ENCODE peak calls at places on chromosomes 1 and 21, in five cellular contexts. U is body of pancreas, F is heart right ventricle, R is kidney, Z is brain microvascular endothelial cell. A is an unnamed sample.

GRCh38 chr1:154809436-154810413 is 60.4 kb downstream of the KCNN3 start:
- DNase-seq in R (no peak), Z (peak), U (no peak), F (no peak), A (no peak)

GRCh38 chr1:54390655-54391054 is 15.5 kb downstream of the SSBP3 start:
- DNase-seq in F (peak), U (no peak), Z (no peak), R (no peak), A (no peak)

GRCh38 chr1:212293579-212293978 is 8.4 kb downstream of the PPP2R5A start:
- DNase-seq in U (no peak), Z (no peak), F (no peak), R (no peak), A (no peak)

GRCh38 chr1:218171302-218171893 is 113.7 kb upstream of the RRP15 start:
- DNase-seq in F (no peak), Z (no peak), R (no peak), U (no peak), A (peak)

GRCh38 chr1:1347663-1348419 is 1.4 kb downstream of the DVL1 start:
- DNase-seq in Z (no peak), F (no peak), R (peak), U (peak), A (peak)

GRCh38 chr1:226579781-226580323 is 31.3 kb downstream of the STUM start:
- DNase-seq in Z (no peak), U (no peak), R (peak), F (no peak), A (no peak)

GRCh38 chr1:20223659-20224058 is 37.3 kb upstream of the PLA2G2C start:
- DNase-seq in Z (no peak), R (no peak), F (no peak), U (no peak), A (no peak)

GRCh38 chr1:8361198-8361849 is 43.4 kb downstream of the SLC45A1 start:
- DNase-seq in F (no peak), U (no peak), R (no peak), Z (no peak), A (no peak)

GRCh38 chr1:30905403-30905802 is 3.2 kb downstream of the SDC3 start:
- DNase-seq in Z (no peak), F (no peak), R (no peak), U (no peak), A (no peak)

GRCh38 chr1:938088-938683 is 14.5 kb downstream of the SAMD11 start:
- DNase-seq in F (no peak), U (peak), Z (no peak), R (no peak), A (no peak)

GRCh38 chr1:228278432-228278941 is 70.6 kb downstream of the OBSCN start:
- DNase-seq in U (no peak), F (peak), R (peak), Z (no peak), A (no peak)

GRCh38 chr1:166971252-166971651 is 4.1 kb downstream of the ILDR2 start:
- DNase-seq in U (no peak), R (no peak), Z (no peak), F (no peak), A (no peak)

GRCh38 chr1:205505791-205506190 is 1.3 kb downstream of the CDK18 start:
- DNase-seq in R (peak), U (peak), F (peak), Z (no peak), A (peak)

GRCh38 chr1:110008971-110009565 is 24.5 kb downstream of the AHCYL1 start:
- DNase-seq in F (no peak), R (no peak), Z (no peak), U (no peak), A (no peak)

GRCh38 chr1:46533179-46533864 is 18.1 kb downstream of the KNCN start:
- DNase-seq in R (peak), Z (no peak), U (peak), F (peak), A (no peak)

GRCh38 chr1:92736395-92736794 is 48.5 kb downstream of the EVI5 start:
- DNase-seq in Z (no peak), U (no peak), R (no peak), F (no peak), A (peak)

GRCh38 chr1:112698366-112699310 is 8.3 kb downstream of the RHOC start:
- DNase-seq in U (peak), R (peak), Z (no peak), F (peak), A (peak)

GRCh38 chr1:88729297-88729696 is 45.2 kb downstream of the PKN2 start:
- DNase-seq in Z (no peak), F (no peak), R (no peak), U (no peak), A (no peak)

GRCh38 chr1:54766726-54767125 is 2.4 kb upstream of the PARS2 start:
- DNase-seq in U (no peak), F (no peak), Z (no peak), R (no peak), A (no peak)

GRCh38 chr1:16181887-16182719 is 26.2 kb upstream of the EPHA2 start:
- DNase-seq in Z (peak), F (peak), U (peak), R (peak), A (no peak)

GRCh38 chr1:169836198-169836597 is 41.5 kb upstream of the METTL18 start:
- DNase-seq in R (no peak), U (no peak), Z (no peak), F (no peak), A (no peak)

DNA sequence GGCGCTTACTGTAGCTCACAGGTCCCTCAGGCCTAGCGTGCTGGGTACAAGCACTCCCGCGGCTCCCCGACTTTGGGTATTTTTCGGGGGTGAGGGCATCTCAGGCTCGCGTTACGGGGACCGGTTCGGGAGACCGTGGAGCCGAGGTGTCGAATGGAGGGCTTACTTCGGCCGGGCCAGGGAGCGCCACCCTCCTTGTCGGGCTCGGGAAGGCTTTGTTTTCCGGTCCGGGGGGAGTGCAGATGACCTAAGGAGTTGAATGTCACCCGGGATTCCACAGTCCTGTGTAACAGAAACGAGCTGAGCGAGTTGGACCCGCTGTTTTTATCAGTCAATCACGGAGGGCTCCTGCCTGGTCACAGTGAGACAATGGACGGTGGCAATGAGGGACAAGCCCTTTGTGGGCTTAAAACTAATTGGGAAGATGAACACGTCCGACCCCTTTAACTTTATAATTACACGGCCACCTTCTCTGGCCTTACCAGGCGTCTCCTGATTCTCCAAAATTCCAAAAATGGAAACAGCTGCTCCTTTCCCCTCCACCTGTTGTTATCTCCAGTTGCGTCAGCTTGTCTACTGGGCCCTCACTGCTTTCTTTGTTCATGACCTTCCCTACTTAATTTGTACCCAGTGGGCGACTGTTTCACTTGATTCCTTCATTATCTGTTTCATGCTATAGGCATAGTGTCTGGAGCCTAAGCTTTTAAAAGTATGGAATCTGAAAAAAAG is 912 bp upstream of the TRIM45 start:
- DNase-seq in F (no peak), Z (no peak), R (no peak), U (no peak), A (no peak)
- H3K4me3 ChIP-seq in F (peak), Z (peak), R (peak), U (no peak), A (no peak)

DNA sequence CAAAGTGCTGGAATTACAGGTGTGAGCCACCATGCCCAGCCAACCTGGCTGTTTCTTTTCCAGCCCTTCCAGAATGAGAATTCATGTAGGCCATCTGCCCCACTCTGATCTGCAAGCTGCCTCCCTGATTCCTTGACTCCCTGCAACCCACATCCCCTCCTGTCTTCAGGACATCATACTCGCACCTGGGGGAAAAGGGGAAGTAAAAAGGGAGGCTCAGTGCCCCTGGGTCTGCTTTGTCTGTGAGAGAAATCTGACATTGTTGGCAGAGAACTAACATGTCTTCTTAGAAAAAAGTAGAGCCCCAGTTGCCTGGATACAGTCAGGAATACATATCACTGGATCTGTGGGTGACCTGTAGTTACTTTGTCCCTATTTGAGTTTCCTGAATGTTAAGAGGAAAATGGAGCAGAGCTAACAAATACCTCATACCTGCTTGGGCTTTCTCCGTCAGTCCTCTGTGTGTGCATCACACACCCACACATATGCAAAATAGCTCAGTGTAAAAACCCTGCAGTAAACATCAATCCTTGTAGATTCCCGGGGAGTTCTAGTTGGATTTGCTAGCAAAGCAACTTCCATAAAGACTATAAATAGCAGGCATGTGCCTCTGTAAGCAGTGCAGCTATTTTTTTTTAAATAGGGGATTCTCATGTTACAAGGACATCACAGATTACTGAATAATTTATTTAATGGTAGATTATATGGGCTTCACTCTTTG is 62.9 kb downstream of the TEX35 start:
- DNase-seq in R (no peak), Z (peak), U (no peak), F (no peak), A (peak)
- H3K4me3 ChIP-seq in R (no peak), Z (no peak), U (no peak), F (no peak), A (no peak)

DNA sequence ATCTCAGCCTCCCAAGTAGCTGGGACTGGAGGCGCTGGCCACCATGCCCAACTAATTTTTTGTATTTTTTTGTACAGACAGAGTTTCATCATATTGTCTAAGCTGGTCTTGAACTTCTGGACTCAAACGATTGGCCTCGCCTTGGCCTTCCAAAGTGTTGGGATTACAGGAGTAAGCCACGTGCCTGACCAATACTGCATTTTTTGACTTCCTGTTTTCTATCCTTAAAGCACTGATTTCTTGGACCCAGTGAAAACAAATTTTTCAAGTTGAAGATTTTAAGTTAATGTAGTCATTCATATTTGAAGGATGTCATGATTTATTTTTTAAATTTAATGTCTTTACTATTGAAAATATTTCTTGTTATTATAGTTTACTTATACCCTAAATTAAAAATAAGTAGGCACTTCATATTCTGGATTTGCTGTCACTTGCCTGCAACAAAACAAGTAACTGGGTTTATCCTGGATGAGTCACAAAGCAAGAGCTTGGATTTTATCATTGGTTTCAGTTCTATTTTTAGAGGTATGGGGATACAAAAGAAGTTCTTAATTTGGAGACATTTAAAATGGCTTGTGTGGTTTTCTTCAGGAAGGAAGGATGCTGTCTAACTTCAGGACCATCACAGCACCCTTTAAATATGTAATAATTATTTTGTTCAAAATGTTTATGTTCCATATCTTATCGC is 2.2 kb upstream of the VPS45 start:
- DNase-seq in R (no peak), U (no peak), F (no peak), Z (no peak), A (peak)
- H3K4me3 ChIP-seq in R (no peak), U (no peak), F (peak), Z (no peak), A (no peak)

DNA sequence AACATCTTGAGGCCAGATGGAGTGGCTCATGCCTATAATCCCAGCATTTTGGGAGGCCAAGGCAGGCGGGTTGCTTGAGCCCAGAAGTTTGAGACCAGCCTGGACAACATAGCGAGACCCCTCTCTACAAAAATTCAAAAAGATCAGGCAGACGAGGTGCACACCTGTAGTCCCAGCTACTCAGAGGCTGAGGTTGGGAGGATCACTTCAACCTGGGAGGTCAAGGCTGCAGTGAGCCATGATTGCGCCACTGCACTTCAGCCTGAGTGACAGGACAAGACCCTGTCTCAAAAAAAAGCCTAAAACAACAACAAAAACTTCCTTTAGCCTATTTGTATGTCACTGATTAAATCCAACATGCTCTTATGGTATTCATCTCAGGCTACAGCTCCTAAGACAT is 6.8 kb upstream of the DOP1B start:
- DNase-seq in Z (no peak), F (no peak), R (no peak), U (no peak), A (no peak)
- H3K4me3 ChIP-seq in Z (no peak), F (no peak), R (no peak), U (no peak), A (no peak)

GRCh38 chr1:207753611-207754010 is 1.8 kb downstream of the CD46 start:
- DNase-seq in U (no peak), R (no peak), F (no peak), Z (no peak), A (no peak)
- H3K4me3 ChIP-seq in U (no peak), R (peak), F (peak), Z (no peak), A (peak)

DNA sequence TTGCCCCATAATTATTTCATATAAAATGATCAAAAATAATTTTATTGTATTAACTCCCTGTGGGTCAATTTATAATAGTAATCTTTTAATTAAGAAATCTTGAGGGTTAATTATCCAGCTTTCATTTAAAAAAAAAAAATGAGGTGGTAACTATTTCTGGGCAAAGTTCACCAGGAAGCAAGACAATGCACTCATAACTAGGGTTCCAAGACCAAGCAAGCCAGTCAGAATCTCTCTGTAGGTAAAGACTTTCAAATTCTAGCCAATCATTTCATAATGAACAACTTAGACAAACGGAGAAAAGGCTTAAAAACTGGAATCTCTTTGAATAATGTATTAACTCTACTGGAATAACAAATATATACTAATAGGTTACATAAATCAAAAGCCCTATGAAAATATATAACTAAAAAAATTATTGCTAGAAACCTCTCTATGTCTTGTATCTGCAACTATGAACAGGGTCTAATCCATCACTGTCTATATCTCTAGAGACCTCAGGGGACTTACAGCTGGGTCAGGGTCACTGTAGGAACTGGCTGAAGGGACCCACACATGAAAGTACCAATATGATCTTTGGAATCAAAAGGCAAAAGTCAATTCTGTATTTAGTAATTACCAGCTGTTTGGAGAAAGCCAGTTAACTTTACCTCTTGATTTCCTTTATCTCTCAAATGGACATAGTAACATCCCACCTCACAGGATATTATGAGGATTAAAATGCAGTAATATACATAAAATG is 43.3 kb downstream of the APP start:
- DNase-seq in U (no peak), R (no peak), Z (no peak), F (no peak), A (peak)
- H3K4me3 ChIP-seq in U (no peak), R (no peak), Z (no peak), F (peak), A (no peak)